ENCODE peak calls at places on chromosomes 7 and 10, in seven cellular contexts. One of them, this sample, is unnamed.
A peak's percentile ranks its signal among the peaks of the same experiment; 100 is the strongest.

GRCh38 chr7:72326365-72326764 is 85.8 kb downstream of the CALN1 start:
- DNase-seq in natural killer cell treated with Interleukin-12 subunit alpha and Interleukin-12 subunit beta and Interleukin-15 and Interleukin-18, amount 100 ng/mL, for 72 hours: no peak
- DNase-seq in mesothelial cell of epicardium: no peak
- DNase-seq in SJCRH30: no peak
- DNase-seq in HTR-8/SVneo: no peak
- DNase-seq in NCI-H345: no peak
- DNase-seq in iris pigment epithelial cell: no peak
- DNase-seq in this sample: no peak

GRCh38 chr7:66639773-66640172 is 11.1 kb downstream of the KCTD7 start:
- DNase-seq in natural killer cell treated with Interleukin-12 subunit alpha and Interleukin-12 subunit beta and Interleukin-15 and Interleukin-18, amount 100 ng/mL, for 72 hours: no peak
- DNase-seq in mesothelial cell of epicardium: no peak
- DNase-seq in SJCRH30: no peak
- DNase-seq in HTR-8/SVneo: no peak
- DNase-seq in NCI-H345: no peak
- DNase-seq in iris pigment epithelial cell: no peak
- DNase-seq in this sample: no peak

GRCh38 chr10:110671788-110672579 is 27.8 kb downstream of the RBM20 start:
- DNase-seq in natural killer cell treated with Interleukin-12 subunit alpha and Interleukin-12 subunit beta and Interleukin-15 and Interleukin-18, amount 100 ng/mL, for 72 hours: peak; percentile 84
- DNase-seq in mesothelial cell of epicardium: no peak
- DNase-seq in SJCRH30: no peak
- DNase-seq in HTR-8/SVneo: peak; percentile 74
- DNase-seq in NCI-H345: peak; percentile 38
- DNase-seq in iris pigment epithelial cell: peak; percentile 77
- DNase-seq in this sample: peak; percentile 82

GRCh38 chr7:27165655-27166474 is 528 bp upstream of the HOXA9 start:
- DNase-seq in natural killer cell treated with Interleukin-12 subunit alpha and Interleukin-12 subunit beta and Interleukin-15 and Interleukin-18, amount 100 ng/mL, for 72 hours: peak; percentile 53
- DNase-seq in mesothelial cell of epicardium: no peak
- DNase-seq in SJCRH30: no peak
- DNase-seq in HTR-8/SVneo: no peak
- DNase-seq in NCI-H345: no peak
- DNase-seq in iris pigment epithelial cell: no peak
- DNase-seq in this sample: peak; percentile 58

GRCh38 chr10:111126073-111126472 is 49.2 kb downstream of the ADRA2A start:
- DNase-seq in natural killer cell treated with Interleukin-12 subunit alpha and Interleukin-12 subunit beta and Interleukin-15 and Interleukin-18, amount 100 ng/mL, for 72 hours: no peak
- DNase-seq in mesothelial cell of epicardium: no peak
- DNase-seq in SJCRH30: no peak
- DNase-seq in HTR-8/SVneo: no peak
- DNase-seq in NCI-H345: no peak
- DNase-seq in iris pigment epithelial cell: no peak
- DNase-seq in this sample: peak; percentile 41

GRCh38 chr10:43233601-43234430 is 33.0 kb downstream of the RASGEF1A start:
- DNase-seq in natural killer cell treated with Interleukin-12 subunit alpha and Interleukin-12 subunit beta and Interleukin-15 and Interleukin-18, amount 100 ng/mL, for 72 hours: no peak
- DNase-seq in mesothelial cell of epicardium: peak; percentile 3
- DNase-seq in SJCRH30: no peak
- DNase-seq in HTR-8/SVneo: no peak
- DNase-seq in NCI-H345: no peak
- DNase-seq in iris pigment epithelial cell: no peak
- DNase-seq in this sample: no peak

GRCh38 chr7:81190997-81191747 is 272.3 kb upstream of the SEMA3C start:
- DNase-seq in natural killer cell treated with Interleukin-12 subunit alpha and Interleukin-12 subunit beta and Interleukin-15 and Interleukin-18, amount 100 ng/mL, for 72 hours: no peak
- DNase-seq in mesothelial cell of epicardium: no peak
- DNase-seq in SJCRH30: no peak
- DNase-seq in HTR-8/SVneo: peak; percentile 14
- DNase-seq in NCI-H345: no peak
- DNase-seq in iris pigment epithelial cell: peak; percentile 79
- DNase-seq in this sample: peak; percentile 56

GRCh38 chr10:43237631-43238446 is 29.0 kb downstream of the RASGEF1A start:
- DNase-seq in natural killer cell treated with Interleukin-12 subunit alpha and Interleukin-12 subunit beta and Interleukin-15 and Interleukin-18, amount 100 ng/mL, for 72 hours: no peak
- DNase-seq in mesothelial cell of epicardium: peak; percentile 16
- DNase-seq in SJCRH30: no peak
- DNase-seq in HTR-8/SVneo: no peak
- DNase-seq in NCI-H345: no peak
- DNase-seq in iris pigment epithelial cell: no peak
- DNase-seq in this sample: no peak

GRCh38 chr7:50729962-50730361 is 52.7 kb downstream of the GRB10 start:
- DNase-seq in natural killer cell treated with Interleukin-12 subunit alpha and Interleukin-12 subunit beta and Interleukin-15 and Interleukin-18, amount 100 ng/mL, for 72 hours: no peak
- DNase-seq in mesothelial cell of epicardium: no peak
- DNase-seq in SJCRH30: no peak
- DNase-seq in HTR-8/SVneo: no peak
- DNase-seq in NCI-H345: no peak
- DNase-seq in iris pigment epithelial cell: peak; percentile 56
- DNase-seq in this sample: peak; percentile 63

GRCh38 chr7:107998150-107998549 is 4.8 kb downstream of the LAMB1 start:
- DNase-seq in natural killer cell treated with Interleukin-12 subunit alpha and Interleukin-12 subunit beta and Interleukin-15 and Interleukin-18, amount 100 ng/mL, for 72 hours: no peak
- DNase-seq in mesothelial cell of epicardium: no peak
- DNase-seq in SJCRH30: no peak
- DNase-seq in HTR-8/SVneo: no peak
- DNase-seq in NCI-H345: no peak
- DNase-seq in iris pigment epithelial cell: no peak
- DNase-seq in this sample: no peak

GRCh38 chr7:8014399-8014798 is 45.8 kb downstream of the GLCCI1 start:
- DNase-seq in natural killer cell treated with Interleukin-12 subunit alpha and Interleukin-12 subunit beta and Interleukin-15 and Interleukin-18, amount 100 ng/mL, for 72 hours: no peak
- DNase-seq in mesothelial cell of epicardium: no peak
- DNase-seq in SJCRH30: no peak
- DNase-seq in HTR-8/SVneo: no peak
- DNase-seq in NCI-H345: no peak
- DNase-seq in iris pigment epithelial cell: no peak
- DNase-seq in this sample: no peak

GRCh38 chr7:16055263-16055976 is 365.9 kb downstream of the CRPPA start:
- DNase-seq in natural killer cell treated with Interleukin-12 subunit alpha and Interleukin-12 subunit beta and Interleukin-15 and Interleukin-18, amount 100 ng/mL, for 72 hours: no peak
- DNase-seq in mesothelial cell of epicardium: no peak
- DNase-seq in SJCRH30: no peak
- DNase-seq in HTR-8/SVneo: no peak
- DNase-seq in NCI-H345: no peak
- DNase-seq in iris pigment epithelial cell: no peak
- DNase-seq in this sample: no peak

GRCh38 chr10:131127610-131128009 is 183.9 kb downstream of the TCERG1L start:
- DNase-seq in natural killer cell treated with Interleukin-12 subunit alpha and Interleukin-12 subunit beta and Interleukin-15 and Interleukin-18, amount 100 ng/mL, for 72 hours: no peak
- DNase-seq in mesothelial cell of epicardium: no peak
- DNase-seq in SJCRH30: no peak
- DNase-seq in HTR-8/SVneo: no peak
- DNase-seq in NCI-H345: peak; percentile 3
- DNase-seq in iris pigment epithelial cell: no peak
- DNase-seq in this sample: no peak

GRCh38 chr10:116450861-116451260 is 23.2 kb downstream of the PNLIPRP3 start:
- DNase-seq in natural killer cell treated with Interleukin-12 subunit alpha and Interleukin-12 subunit beta and Interleukin-15 and Interleukin-18, amount 100 ng/mL, for 72 hours: no peak
- DNase-seq in mesothelial cell of epicardium: no peak
- DNase-seq in SJCRH30: no peak
- DNase-seq in HTR-8/SVneo: no peak
- DNase-seq in NCI-H345: no peak
- DNase-seq in iris pigment epithelial cell: no peak
- DNase-seq in this sample: no peak

GRCh38 chr7:22438994-22439393 is 61.0 kb downstream of the STEAP1B start:
- DNase-seq in natural killer cell treated with Interleukin-12 subunit alpha and Interleukin-12 subunit beta and Interleukin-15 and Interleukin-18, amount 100 ng/mL, for 72 hours: no peak
- DNase-seq in mesothelial cell of epicardium: no peak
- DNase-seq in SJCRH30: no peak
- DNase-seq in HTR-8/SVneo: no peak
- DNase-seq in NCI-H345: no peak
- DNase-seq in iris pigment epithelial cell: no peak
- DNase-seq in this sample: no peak

GRCh38 chr7:50274361-50274760 is 30.2 kb upstream of the IKZF1 start:
- DNase-seq in natural killer cell treated with Interleukin-12 subunit alpha and Interleukin-12 subunit beta and Interleukin-15 and Interleukin-18, amount 100 ng/mL, for 72 hours: no peak
- DNase-seq in mesothelial cell of epicardium: no peak
- DNase-seq in SJCRH30: no peak
- DNase-seq in HTR-8/SVneo: no peak
- DNase-seq in NCI-H345: no peak
- DNase-seq in iris pigment epithelial cell: no peak
- DNase-seq in this sample: no peak

This sample was measured in EL.